ENCODE peak calls at places on chromosomes 6 and 20, in eight cellular contexts. One of them, this sample, is unnamed. For H3K27me3 and H3K36me3, the result is how much of the 10 kb centered on the place peaks cover.

GRCh38 chr20:36624068-36624813 is 18.7 kb downstream of the RAB5IF start:
- DNase-seq in uterus: no peak
- DNase-seq in spleen: no peak
- DNase-seq in thyroid gland: no peak
- DNase-seq in IMR-90: no peak
- DNase-seq in suprapubic skin: no peak
- DNase-seq in Peyer's patch: peak
- DNase-seq in HCT116: no peak
- DNase-seq in this sample: peak

GRCh38 chr6:135182993-135183531 is 2.0 kb downstream of the MYB start:
- DNase-seq in uterus: no peak
- DNase-seq in spleen: peak
- DNase-seq in thyroid gland: peak
- DNase-seq in IMR-90: no peak
- DNase-seq in suprapubic skin: no peak
- DNase-seq in Peyer's patch: peak
- DNase-seq in HCT116: no peak
- DNase-seq in this sample: no peak

GRCh38 chr6:47392251-47392650 is 82.5 kb upstream of the TNFRSF21 start:
- DNase-seq in uterus: no peak
- DNase-seq in spleen: no peak
- DNase-seq in thyroid gland: no peak
- DNase-seq in IMR-90: no peak
- DNase-seq in suprapubic skin: no peak
- DNase-seq in Peyer's patch: no peak
- DNase-seq in HCT116: no peak
- DNase-seq in this sample: no peak

GRCh38 chr6:109672204-109672603 is 18.8 kb downstream of the AK9 start:
- DNase-seq in uterus: no peak
- DNase-seq in spleen: no peak
- DNase-seq in thyroid gland: no peak
- DNase-seq in IMR-90: peak
- DNase-seq in suprapubic skin: no peak
- DNase-seq in Peyer's patch: no peak
- DNase-seq in HCT116: no peak
- DNase-seq in this sample: no peak

GRCh38 chr6:149988550-149989336 is 25.0 kb downstream of the ULBP1 start:
- DNase-seq in uterus: no peak
- DNase-seq in spleen: no peak
- DNase-seq in thyroid gland: no peak
- DNase-seq in IMR-90: no peak
- DNase-seq in suprapubic skin: no peak
- DNase-seq in Peyer's patch: no peak
- DNase-seq in HCT116: no peak
- DNase-seq in this sample: peak

GRCh38 chr20:44129996-44130718 is 56.8 kb downstream of the JPH2 start:
- DNase-seq in uterus: peak
- DNase-seq in spleen: no peak
- DNase-seq in thyroid gland: no peak
- DNase-seq in IMR-90: peak
- DNase-seq in suprapubic skin: peak
- DNase-seq in Peyer's patch: no peak
- DNase-seq in HCT116: no peak
- DNase-seq in this sample: no peak

GRCh38 chr6:41560440-41561192 is 14.4 kb downstream of the FOXP4 start:
- DNase-seq in uterus: peak
- DNase-seq in spleen: peak
- DNase-seq in thyroid gland: no peak
- DNase-seq in IMR-90: no peak
- DNase-seq in suprapubic skin: peak
- DNase-seq in Peyer's patch: peak
- DNase-seq in HCT116: no peak
- DNase-seq in this sample: peak

GRCh38 chr20:39986231-39986904 is 702.7 kb downstream of the MAFB start:
- DNase-seq in uterus: peak
- DNase-seq in spleen: no peak
- DNase-seq in thyroid gland: peak
- DNase-seq in IMR-90: peak
- DNase-seq in suprapubic skin: peak
- DNase-seq in Peyer's patch: peak
- DNase-seq in HCT116: no peak
- DNase-seq in this sample: peak

GRCh38 chr20:2955257-2955950 is 82.1 kb downstream of the PTPRA start:
- DNase-seq in uterus: no peak
- DNase-seq in spleen: no peak
- DNase-seq in thyroid gland: no peak
- DNase-seq in IMR-90: no peak
- DNase-seq in suprapubic skin: no peak
- DNase-seq in Peyer's patch: no peak
- DNase-seq in HCT116: no peak
- DNase-seq in this sample: no peak

GRCh38 chr6:157628463-157628862 is 194.6 kb upstream of the SNX9 start:
- DNase-seq in uterus: no peak
- DNase-seq in spleen: no peak
- DNase-seq in thyroid gland: no peak
- DNase-seq in IMR-90: no peak
- DNase-seq in suprapubic skin: no peak
- DNase-seq in Peyer's patch: no peak
- DNase-seq in HCT116: no peak
- DNase-seq in this sample: no peak

GRCh38 chr6:39881851-39882566 is 52.3 kb downstream of the MOCS1 start:
- DNase-seq in uterus: peak
- DNase-seq in spleen: no peak
- DNase-seq in thyroid gland: no peak
- DNase-seq in IMR-90: peak
- DNase-seq in suprapubic skin: no peak
- DNase-seq in Peyer's patch: no peak
- DNase-seq in HCT116: no peak
- DNase-seq in this sample: no peak

GRCh38 chr6:153503810-153504209 is 372.7 kb upstream of the RGS17 start:
- DNase-seq in uterus: no peak
- DNase-seq in spleen: no peak
- DNase-seq in thyroid gland: no peak
- DNase-seq in IMR-90: no peak
- DNase-seq in suprapubic skin: no peak
- DNase-seq in Peyer's patch: no peak
- DNase-seq in HCT116: peak
- DNase-seq in this sample: no peak

GRCh38 chr20:56957737-56958553 is 308.5 kb downstream of the BMP7 start:
- DNase-seq in uterus: no peak
- DNase-seq in spleen: no peak
- DNase-seq in thyroid gland: no peak
- DNase-seq in IMR-90: no peak
- DNase-seq in suprapubic skin: no peak
- DNase-seq in Peyer's patch: no peak
- DNase-seq in HCT116: no peak
- DNase-seq in this sample: no peak

GRCh38 chr20:50305636-50306477 is 115.2 kb downstream of the CEBPB start:
- DNase-seq in uterus: peak
- DNase-seq in spleen: peak
- DNase-seq in thyroid gland: peak
- DNase-seq in IMR-90: no peak
- DNase-seq in suprapubic skin: peak
- DNase-seq in Peyer's patch: peak
- DNase-seq in HCT116: no peak
- DNase-seq in this sample: peak

GRCh38 chr6:73329201-73329600 is 24.9 kb downstream of the DPPA5 start:
- DNase-seq in uterus: no peak
- DNase-seq in spleen: no peak
- DNase-seq in thyroid gland: no peak
- DNase-seq in IMR-90: no peak
- DNase-seq in suprapubic skin: no peak
- DNase-seq in Peyer's patch: no peak
- DNase-seq in HCT116: no peak
- DNase-seq in this sample: no peak

DNA sequence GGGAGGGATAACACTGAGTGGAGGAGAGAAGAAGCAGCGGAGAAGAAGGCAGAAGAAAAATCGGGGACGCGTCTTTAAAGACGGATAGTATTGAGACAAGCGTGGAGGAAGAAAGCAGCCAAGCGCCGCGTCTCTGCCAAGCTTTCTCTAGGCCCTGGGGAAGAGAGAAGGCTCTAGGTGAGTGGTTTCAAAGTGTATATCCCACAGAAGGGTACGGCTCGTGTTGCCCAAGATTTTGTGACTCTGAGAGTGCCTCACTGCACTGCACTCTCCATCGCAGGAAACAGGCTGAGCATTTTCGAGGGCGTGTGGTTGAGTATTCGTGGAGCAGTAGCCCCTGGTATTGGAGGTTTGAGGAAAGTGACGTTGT is 185.4 kb downstream of the TRIM27 start:
- DNase-seq in uterus: no peak
- DNase-seq in spleen: no peak
- DNase-seq in thyroid gland: no peak
- DNase-seq in IMR-90: no peak
- DNase-seq in suprapubic skin: no peak
- DNase-seq in Peyer's patch: no peak
- DNase-seq in HCT116: no peak
- DNase-seq in this sample: no peak
- H3K27me3 ChIP-seq in uterus: under half
- H3K27me3 ChIP-seq in spleen: under half
- H3K27me3 ChIP-seq in thyroid gland: under half
- H3K27me3 ChIP-seq in IMR-90: under half
- H3K27me3 ChIP-seq in suprapubic skin: half or more
- H3K27me3 ChIP-seq in Peyer's patch: under half
- H3K27me3 ChIP-seq in HCT116: under half
- H3K27me3 ChIP-seq in this sample: under half

GRCh38 chr20:18802012-18802634 is 11.5 kb upstream of the SCP2D1 start:
- DNase-seq in uterus: no peak
- DNase-seq in spleen: no peak
- DNase-seq in thyroid gland: no peak
- DNase-seq in IMR-90: no peak
- DNase-seq in suprapubic skin: no peak
- DNase-seq in Peyer's patch: no peak
- DNase-seq in HCT116: no peak
- DNase-seq in this sample: no peak

GRCh38 chr20:18805881-18806280 is 7.7 kb upstream of the SCP2D1 start:
- DNase-seq in uterus: no peak
- DNase-seq in spleen: no peak
- DNase-seq in thyroid gland: no peak
- DNase-seq in IMR-90: peak
- DNase-seq in suprapubic skin: no peak
- DNase-seq in Peyer's patch: no peak
- DNase-seq in HCT116: no peak
- DNase-seq in this sample: no peak

GRCh38 chr20:18796282-18796833 is 17.2 kb upstream of the SCP2D1 start:
- DNase-seq in uterus: no peak
- DNase-seq in spleen: no peak
- DNase-seq in thyroid gland: no peak
- DNase-seq in IMR-90: no peak
- DNase-seq in suprapubic skin: no peak
- DNase-seq in Peyer's patch: no peak
- DNase-seq in HCT116: no peak
- DNase-seq in this sample: no peak

GRCh38 chr20:18801516-18801915 is 12.1 kb upstream of the SCP2D1 start:
- DNase-seq in uterus: no peak
- DNase-seq in spleen: no peak
- DNase-seq in thyroid gland: no peak
- DNase-seq in IMR-90: no peak
- DNase-seq in suprapubic skin: no peak
- DNase-seq in Peyer's patch: no peak
- DNase-seq in HCT116: no peak
- DNase-seq in this sample: no peak
- H3K36me3 ChIP-seq in uterus: under half
- H3K36me3 ChIP-seq in spleen: under half
- H3K36me3 ChIP-seq in thyroid gland: under half
- H3K36me3 ChIP-seq in IMR-90: under half
- H3K36me3 ChIP-seq in suprapubic skin: under half
- H3K36me3 ChIP-seq in Peyer's patch: under half
- H3K36me3 ChIP-seq in HCT116: under half
- H3K36me3 ChIP-seq in this sample: under half

GRCh38 chr6:31729515-31729978 is 448 bp upstream of the DDAH2 start:
- DNase-seq in uterus: peak
- DNase-seq in spleen: peak
- DNase-seq in thyroid gland: peak
- DNase-seq in IMR-90: peak
- DNase-seq in suprapubic skin: peak
- DNase-seq in Peyer's patch: peak
- DNase-seq in HCT116: peak
- DNase-seq in this sample: peak
- TF ChIP-seq POLR2A in uterus: peak
- TF ChIP-seq POLR2A in spleen: peak
- TF ChIP-seq POLR2A in thyroid gland: no peak
- TF ChIP-seq POLR2A in IMR-90: no peak
- TF ChIP-seq POLR2A in suprapubic skin: no peak
- TF ChIP-seq POLR2A in Peyer's patch: peak
- TF ChIP-seq POLR2A in HCT116: no peak
- TF ChIP-seq POLR2A in this sample: peak

GRCh38 chr6:35206346-35206745 is 7.4 kb upstream of the SCUBE3 start:
- DNase-seq in uterus: no peak
- DNase-seq in spleen: no peak
- DNase-seq in thyroid gland: no peak
- DNase-seq in IMR-90: peak
- DNase-seq in suprapubic skin: no peak
- DNase-seq in Peyer's patch: no peak
- DNase-seq in HCT116: no peak
- DNase-seq in this sample: no peak

GRCh38 chr6:35209081-35209480 is 4.7 kb upstream of the SCUBE3 start:
- DNase-seq in uterus: no peak
- DNase-seq in spleen: no peak
- DNase-seq in thyroid gland: peak
- DNase-seq in IMR-90: no peak
- DNase-seq in suprapubic skin: no peak
- DNase-seq in Peyer's patch: no peak
- DNase-seq in HCT116: no peak
- DNase-seq in this sample: no peak

GRCh38 chr6:35209622-35210289 is 4.0 kb upstream of the SCUBE3 start:
- DNase-seq in uterus: no peak
- DNase-seq in spleen: no peak
- DNase-seq in thyroid gland: no peak
- DNase-seq in IMR-90: no peak
- DNase-seq in suprapubic skin: no peak
- DNase-seq in Peyer's patch: no peak
- DNase-seq in HCT116: no peak
- DNase-seq in this sample: no peak

GRCh38 chr6:35203680-35204079 is 10.1 kb upstream of the SCUBE3 start:
- DNase-seq in uterus: no peak
- DNase-seq in spleen: no peak
- DNase-seq in thyroid gland: peak
- DNase-seq in IMR-90: no peak
- DNase-seq in suprapubic skin: no peak
- DNase-seq in Peyer's patch: no peak
- DNase-seq in HCT116: no peak
- DNase-seq in this sample: no peak

GRCh38 chr6:35208419-35208818 is 5.3 kb upstream of the SCUBE3 start:
- DNase-seq in uterus: no peak
- DNase-seq in spleen: no peak
- DNase-seq in thyroid gland: no peak
- DNase-seq in IMR-90: no peak
- DNase-seq in suprapubic skin: no peak
- DNase-seq in Peyer's patch: no peak
- DNase-seq in HCT116: no peak
- DNase-seq in this sample: no peak
- H3K27me3 ChIP-seq in uterus: under half
- H3K27me3 ChIP-seq in spleen: under half
- H3K27me3 ChIP-seq in thyroid gland: under half
- H3K27me3 ChIP-seq in IMR-90: under half
- H3K27me3 ChIP-seq in suprapubic skin: under half
- H3K27me3 ChIP-seq in Peyer's patch: under half
- H3K27me3 ChIP-seq in HCT116: under half
- H3K27me3 ChIP-seq in this sample: under half